ENCODE peak calls at places on chromosome 1, in nine cellular contexts. J is CD4-positive, alpha-beta memory T cell; Q is effector CD8-positive, alpha-beta T cell; U is PC-9; F is NCI-H1105 treated with DMSO at 0.1 percent for 48 hours; A is mucosa of gallbladder; C is A549; P is effector memory CD8-positive, alpha-beta T cell; G is iPS-NIHi11. E is an unnamed sample.
A peak's percentile ranks its signal among the peaks of the same experiment; 100 is the strongest.

GRCh38 chr1:1435094-1435903 is at the start of gene VWA1:
- DNase-seq in J (peak; percentile 39), Q (peak; percentile 47), U (no peak), F (peak; percentile 52), A (peak; percentile 65), C (no peak), P (peak; percentile 50), G (peak; percentile 95), E (peak; percentile 72)

GRCh38 chr1:112706505-112707216 is at the start of gene RHOC:
- DNase-seq in J (no peak), Q (peak; percentile 27), U (peak; percentile 56), F (peak; percentile 73), A (peak; percentile 58), C (peak; percentile 56), P (no peak), G (peak; percentile 81), E (peak; percentile 67)

GRCh38 chr1:35707253-35708178 is 11.2 kb downstream of the C1orf216 start:
- DNase-seq in J (peak; percentile 49), Q (peak; percentile 7), U (no peak), F (peak; percentile 79), A (no peak), C (no peak), P (peak; percentile 48), G (peak; percentile 93), E (peak; percentile 74)

GRCh38 chr1:151841141-151841540 is 1.5 kb upstream of the C2CD4D start:
- DNase-seq in J (no peak), Q (no peak), U (peak; percentile 32), F (no peak), A (no peak), C (no peak), P (no peak), G (no peak), E (no peak)

GRCh38 chr1:72282271-72282656 is at the start of gene NEGR1:
- DNase-seq in J (peak; percentile 34), Q (no peak), U (no peak), F (peak; percentile 55), A (peak; percentile 38), C (no peak), P (no peak), G (peak; percentile 57), E (peak; percentile 64)

GRCh38 chr1:77757616-77758015 is 2.0 kb downstream of the USP33 start:
- DNase-seq in J (no peak), Q (no peak), U (peak; percentile 84), F (no peak), A (no peak), C (no peak), P (no peak), G (no peak), E (no peak)

GRCh38 chr1:1177452-1178206 is 3.9 kb downstream of the TTLL10 start:
- DNase-seq in J (no peak), Q (no peak), U (no peak), F (no peak), A (no peak), C (no peak), P (no peak), G (no peak), E (no peak)

GRCh38 chr1:87329051-87329755 is 523 bp downstream of the LMO4 start:
- DNase-seq in J (peak; percentile 59), Q (peak; percentile 19), U (peak; percentile 38), F (peak; percentile 66), A (peak; percentile 52), C (peak; percentile 21), P (no peak), G (peak; percentile 35), E (peak; percentile 77)

GRCh38 chr1:197485790-197486189 is 217.7 kb downstream of the CRB1 start:
- DNase-seq in J (no peak), Q (no peak), U (peak; percentile 71), F (peak; percentile 28), A (no peak), C (no peak), P (no peak), G (no peak), E (no peak)

GRCh38 chr1:8903410-8903809 is 24.9 kb upstream of the ENO1 start:
- DNase-seq in J (no peak), Q (no peak), U (no peak), F (no peak), A (no peak), C (no peak), P (no peak), G (no peak), E (no peak)

E was measured in mesendoderm.